ENCODE peak calls at places on chromosomes 7 and 10, in four cellular contexts. One of them, this sample, is unnamed.
A peak's percentile ranks its signal among the peaks of the same experiment; 100 is the strongest.

GRCh38 chr10:112631501-112632410 is 184.7 kb downstream of the VTI1A start:
- DNase-seq in GM23248: peak; percentile 11
- DNase-seq in PC-9: no peak
- DNase-seq in mammary epithelial cell: peak; percentile 90
- DNase-seq in this sample: no peak

GRCh38 chr7:151447312-151447711 is 7.4 kb upstream of the CRYGN start:
- DNase-seq in GM23248: no peak
- DNase-seq in PC-9: no peak
- DNase-seq in mammary epithelial cell: no peak
- DNase-seq in this sample: no peak

GRCh38 chr10:79433324-79434222 is 11.9 kb downstream of the ZCCHC24 start:
- DNase-seq in GM23248: no peak
- DNase-seq in PC-9: no peak
- DNase-seq in mammary epithelial cell: no peak
- DNase-seq in this sample: no peak

GRCh38 chr10:102118867-102119266 is 1.3 kb downstream of the LDB1 start:
- DNase-seq in GM23248: peak; percentile 53
- DNase-seq in PC-9: no peak
- DNase-seq in mammary epithelial cell: no peak
- DNase-seq in this sample: no peak

GRCh38 chr7:35869810-35870209 is 69.0 kb downstream of the SEPTIN7 start:
- DNase-seq in GM23248: peak; percentile 24
- DNase-seq in PC-9: no peak
- DNase-seq in mammary epithelial cell: no peak
- DNase-seq in this sample: no peak

GRCh38 chr10:75405201-75406143 is 3.9 kb upstream of the ZNF503 start:
- DNase-seq in GM23248: no peak
- DNase-seq in PC-9: peak; percentile 52
- DNase-seq in mammary epithelial cell: peak; percentile 56
- DNase-seq in this sample: no peak

GRCh38 chr10:79488303-79488702 is 24.0 kb upstream of the EIF5AL1 start:
- DNase-seq in GM23248: peak; percentile 96
- DNase-seq in PC-9: peak; percentile 77
- DNase-seq in mammary epithelial cell: peak; percentile 82
- DNase-seq in this sample: peak; percentile 23

GRCh38 chr7:91491868-91492267 is 227.6 kb downstream of the FZD1 start:
- DNase-seq in GM23248: no peak
- DNase-seq in PC-9: no peak
- DNase-seq in mammary epithelial cell: no peak
- DNase-seq in this sample: no peak

GRCh38 chr7:60706-61105 is 131.7 kb upstream of the FAM20C start:
- DNase-seq in GM23248: no peak
- DNase-seq in PC-9: no peak
- DNase-seq in mammary epithelial cell: no peak
- DNase-seq in this sample: no peak

GRCh38 chr7:57876-58275 is 134.5 kb upstream of the FAM20C start:
- DNase-seq in GM23248: no peak
- DNase-seq in PC-9: no peak
- DNase-seq in mammary epithelial cell: no peak
- DNase-seq in this sample: no peak

GRCh38 chr7:59986-60675 is 132.2 kb upstream of the FAM20C start:
- DNase-seq in GM23248: no peak
- DNase-seq in PC-9: no peak
- DNase-seq in mammary epithelial cell: no peak
- DNase-seq in this sample: no peak

GRCh38 chr7:58316-58715 is 134.1 kb upstream of the FAM20C start:
- DNase-seq in GM23248: no peak
- DNase-seq in PC-9: no peak
- DNase-seq in mammary epithelial cell: no peak
- DNase-seq in this sample: no peak

DNA sequence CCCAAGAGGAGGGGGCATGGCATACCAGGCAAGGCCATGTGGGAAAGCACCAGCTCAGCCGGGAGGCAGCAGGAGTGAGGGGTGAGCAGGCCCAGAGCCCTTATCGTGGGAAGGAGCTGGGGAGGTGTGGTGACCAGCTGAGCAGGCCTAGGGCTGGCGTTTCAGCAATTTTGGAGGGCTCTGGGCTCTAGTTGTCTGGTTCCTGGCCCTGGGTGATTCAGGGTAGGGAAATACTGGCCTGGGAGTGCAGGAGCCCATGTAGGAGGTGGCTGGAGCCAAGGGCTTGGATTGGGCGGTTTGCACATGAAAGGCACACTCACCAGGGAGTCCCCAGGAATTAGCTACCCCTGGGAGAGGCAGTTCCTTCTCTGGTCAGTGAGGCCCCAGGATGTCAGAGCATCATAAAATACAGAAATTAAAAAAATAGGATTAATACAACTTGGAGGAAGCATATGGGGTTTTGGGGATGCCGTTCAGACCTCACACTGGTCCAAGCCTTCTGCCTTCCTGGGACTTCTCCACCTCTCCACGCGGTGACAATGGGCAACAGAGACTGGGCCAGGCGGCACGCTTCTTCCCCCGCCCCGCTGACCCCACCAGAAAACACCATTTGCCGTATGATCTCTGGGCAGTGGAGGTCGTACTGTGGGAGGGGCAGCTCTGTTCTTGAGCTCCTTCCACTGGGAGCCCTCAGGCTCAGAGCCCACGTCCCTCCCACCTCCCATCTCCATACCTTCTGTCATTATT is 133.1 kb upstream of the FAM20C start:
- DNase-seq in GM23248: no peak
- DNase-seq in PC-9: no peak
- DNase-seq in mammary epithelial cell: no peak
- DNase-seq in this sample: no peak
- H2AFZ ChIP-seq in GM23248: no peak overlapping the region
- H2AFZ ChIP-seq in PC-9: no peak overlapping the region
- H2AFZ ChIP-seq in mammary epithelial cell: no peak overlapping the region
- H2AFZ ChIP-seq in this sample: no peak overlapping the region

GRCh38 chr10:30357075-30357801 is 8.2 kb upstream of the MTPAP start:
- DNase-seq in GM23248: no peak
- DNase-seq in PC-9: peak; percentile 37
- DNase-seq in mammary epithelial cell: no peak
- DNase-seq in this sample: no peak
- H2AFZ ChIP-seq in GM23248: no peak overlapping the region
- H2AFZ ChIP-seq in PC-9: no peak overlapping the region
- H2AFZ ChIP-seq in mammary epithelial cell: no peak overlapping the region
- H2AFZ ChIP-seq in this sample: no peak overlapping the region

DNA sequence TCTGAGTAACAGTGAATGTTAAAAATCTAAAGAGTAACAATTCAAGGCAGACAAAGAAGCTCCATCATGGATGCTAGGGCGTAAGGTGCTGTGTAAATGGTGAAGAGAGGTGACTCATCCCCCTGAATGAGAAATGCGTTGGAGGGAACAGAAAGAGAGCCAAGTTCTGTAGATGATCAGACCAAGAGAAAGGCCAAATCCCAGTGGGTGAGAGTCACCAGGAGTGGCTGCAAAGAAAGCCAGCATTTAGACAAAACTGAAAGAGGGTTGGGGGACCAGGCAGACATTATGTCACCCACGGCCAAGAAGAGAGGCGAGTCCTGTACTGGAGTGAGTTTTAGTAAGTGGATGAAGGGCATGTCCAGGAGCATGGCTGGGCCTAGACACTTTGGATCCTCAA is 153.1 kb downstream of the TRIL start:
- DNase-seq in GM23248: peak; percentile 98
- DNase-seq in PC-9: no peak
- DNase-seq in mammary epithelial cell: peak; percentile 78
- DNase-seq in this sample: no peak
- H2AFZ ChIP-seq in GM23248: no peak overlapping the region
- H2AFZ ChIP-seq in PC-9: no peak overlapping the region
- H2AFZ ChIP-seq in mammary epithelial cell: no peak overlapping the region
- H2AFZ ChIP-seq in this sample: no peak overlapping the region

GRCh38 chr7:26670841-26671240 is 193.5 kb downstream of the SKAP2 start:
- DNase-seq in GM23248: no peak
- DNase-seq in PC-9: no peak
- DNase-seq in mammary epithelial cell: no peak
- DNase-seq in this sample: no peak

GRCh38 chr7:26675143-26675887 is 189.1 kb downstream of the SKAP2 start:
- DNase-seq in GM23248: peak; percentile 72
- DNase-seq in PC-9: no peak
- DNase-seq in mammary epithelial cell: peak; percentile 77
- DNase-seq in this sample: no peak

GRCh38 chr7:26668821-26669220 is 195.6 kb downstream of the SKAP2 start:
- DNase-seq in GM23248: no peak
- DNase-seq in PC-9: no peak
- DNase-seq in mammary epithelial cell: no peak
- DNase-seq in this sample: no peak

GRCh38 chr7:26673858-26674257 is 190.5 kb downstream of the SKAP2 start:
- DNase-seq in GM23248: no peak
- DNase-seq in PC-9: no peak
- DNase-seq in mammary epithelial cell: no peak
- DNase-seq in this sample: no peak
- H2AFZ ChIP-seq in GM23248: no peak overlapping the region
- H2AFZ ChIP-seq in PC-9: no peak overlapping the region
- H2AFZ ChIP-seq in mammary epithelial cell: no peak overlapping the region
- H2AFZ ChIP-seq in this sample: no peak overlapping the region

DNA sequence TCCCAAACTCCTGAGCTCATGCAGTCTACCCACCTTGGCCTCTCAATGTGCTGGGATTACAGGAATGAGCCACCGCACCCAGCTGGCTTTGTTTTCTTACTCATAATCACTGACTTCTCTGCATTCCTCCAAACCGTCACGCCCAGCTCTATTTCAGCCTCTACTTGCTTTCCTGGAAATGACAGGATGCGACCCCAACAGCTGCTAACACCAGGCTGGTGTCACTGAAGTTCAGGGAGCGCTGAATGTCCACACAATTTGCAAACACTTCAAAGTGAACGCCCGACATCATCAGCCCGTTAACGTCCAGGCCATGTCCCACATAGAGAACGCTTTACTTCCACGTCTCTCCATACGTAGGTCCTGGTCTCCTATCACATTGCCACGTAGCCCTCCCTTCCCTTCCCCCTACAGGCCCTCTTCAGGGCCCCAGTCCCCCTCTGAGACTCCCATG is 12.8 kb upstream of the PROSER2 start:
- DNase-seq in GM23248: no peak
- DNase-seq in PC-9: peak; percentile 56
- DNase-seq in mammary epithelial cell: peak; percentile 46
- DNase-seq in this sample: no peak
- H2AFZ ChIP-seq in GM23248: no peak overlapping the region
- H2AFZ ChIP-seq in PC-9: no peak overlapping the region
- H2AFZ ChIP-seq in mammary epithelial cell: peak overlapping the region; percentile 5
- H2AFZ ChIP-seq in this sample: peak overlapping the region; percentile 65

DNA sequence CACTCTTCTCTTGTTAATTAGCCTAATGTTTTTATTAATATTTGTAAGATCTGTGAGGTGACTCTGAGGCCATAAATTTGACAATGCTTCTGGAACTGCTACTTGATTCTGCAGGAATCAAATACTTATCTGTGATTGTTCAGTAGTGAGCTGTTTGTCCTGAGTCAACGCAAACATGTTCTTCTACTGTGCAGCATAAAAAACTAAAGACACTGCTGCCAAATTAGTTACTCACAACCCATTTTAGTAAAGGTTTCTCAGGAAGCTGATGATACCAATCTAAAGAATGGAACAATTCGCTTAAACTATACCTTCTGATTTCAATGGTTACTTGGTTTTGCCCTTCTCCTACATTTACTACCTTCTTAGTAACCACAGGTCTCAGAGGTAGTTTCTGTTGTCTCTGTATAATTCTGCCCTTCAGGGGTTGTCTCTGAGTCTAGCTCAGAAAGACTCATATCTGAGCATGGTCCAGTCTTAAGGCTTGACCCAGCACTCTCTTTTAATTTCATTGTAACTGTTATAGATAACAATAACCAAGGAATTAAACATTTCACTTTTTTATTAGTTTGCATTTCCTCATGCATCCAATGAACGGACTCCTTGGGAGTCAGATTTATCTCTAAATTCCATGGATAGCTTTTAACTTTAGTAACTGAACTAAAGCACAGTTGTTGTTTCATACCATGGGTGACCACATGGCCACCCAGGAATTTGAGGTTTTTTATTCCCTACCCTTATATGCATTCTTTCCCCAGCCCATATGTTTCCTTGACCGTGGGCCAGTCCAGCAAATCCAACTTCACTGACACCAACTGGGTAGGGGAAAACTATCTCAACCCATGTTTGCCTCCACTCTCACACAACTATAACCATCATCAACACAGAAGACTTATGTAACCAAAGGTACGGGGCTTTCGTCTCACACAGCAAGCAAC is 309.5 kb upstream of the TEX47 start:
- DNase-seq in GM23248: peak; percentile 1
- DNase-seq in PC-9: no peak
- DNase-seq in mammary epithelial cell: no peak
- DNase-seq in this sample: no peak
- H2AFZ ChIP-seq in GM23248: no peak overlapping the region
- H2AFZ ChIP-seq in PC-9: no peak overlapping the region
- H2AFZ ChIP-seq in mammary epithelial cell: no peak overlapping the region
- H2AFZ ChIP-seq in this sample: no peak overlapping the region

GRCh38 chr10:28382520-28383269 is 79.8 kb upstream of the MPP7 start:
- DNase-seq in GM23248: peak; percentile 49
- DNase-seq in PC-9: no peak
- DNase-seq in mammary epithelial cell: no peak
- DNase-seq in this sample: no peak
- H2AFZ ChIP-seq in GM23248: no peak overlapping the region
- H2AFZ ChIP-seq in PC-9: no peak overlapping the region
- H2AFZ ChIP-seq in mammary epithelial cell: no peak overlapping the region
- H2AFZ ChIP-seq in this sample: no peak overlapping the region

This sample was measured in keratinocyte.